ENCODE peak calls at places on chromosome 19, in nine cellular contexts. K is upper lobe of right lung, M is tibial nerve, Q is astrocyte, P is mammary epithelial cell, T is lower lobe of right lung, J is testis, W is uterus, G is BJ. R is an unnamed sample.
A peak's percentile ranks its signal among the peaks of the same experiment; 100 is the strongest.

GRCh38 chr19:38839816-38840582 is 8.4 kb upstream of the ECH1 start:
- DNase-seq in K (no peak), M (no peak), Q (no peak), P (peak; percentile 29), T (no peak), J (no peak), W (no peak), G (no peak), R (peak; percentile 35)

GRCh38 chr19:42124386-42124901 is 7.8 kb downstream of the POU2F2 start:
- DNase-seq in K (no peak), M (no peak), Q (no peak), P (no peak), T (no peak), J (no peak), W (no peak), G (no peak), R (no peak)

GRCh38 chr19:5880604-5881078 is 10.3 kb upstream of the FUT5 start:
- DNase-seq in K (peak; percentile 74), M (no peak), Q (peak; percentile 57), P (peak; percentile 19), T (no peak), J (peak; percentile 51), W (peak; percentile 51), G (no peak), R (peak; percentile 48)

GRCh38 chr19:18669524-18669817 is 14.0 kb upstream of the CRTC1 start:
- DNase-seq in K (no peak), M (no peak), Q (peak; percentile 54), P (no peak), T (no peak), J (no peak), W (no peak), G (no peak), R (no peak)

GRCh38 chr19:4295972-4296771 is 6.0 kb downstream of the TMIGD2 start:
- DNase-seq in K (no peak), M (no peak), Q (peak; percentile 10), P (no peak), T (no peak), J (no peak), W (no peak), G (no peak), R (no peak)

GRCh38 chr19:34974631-34975030 is 10.6 kb upstream of the ZNF792 start:
- DNase-seq in K (no peak), M (no peak), Q (no peak), P (no peak), T (no peak), J (no peak), W (no peak), G (no peak), R (no peak)

GRCh38 chr19:39172700-39173501 is 23.9 kb upstream of the NCCRP1 start:
- DNase-seq in K (no peak), M (no peak), Q (no peak), P (no peak), T (no peak), J (no peak), W (no peak), G (no peak), R (no peak)

GRCh38 chr19:28794301-28794700 is 418.6 kb downstream of the UQCRFS1 start:
- DNase-seq in K (no peak), M (no peak), Q (no peak), P (no peak), T (no peak), J (no peak), W (no peak), G (no peak), R (no peak)

GRCh38 chr19:32238076-32238475 is 107.3 kb upstream of the ZNF507 start:
- DNase-seq in K (no peak), M (no peak), Q (no peak), P (no peak), T (no peak), J (no peak), W (no peak), G (no peak), R (no peak)

GRCh38 chr19:3398114-3398899 is 31.9 kb downstream of the NFIC start:
- DNase-seq in K (peak; percentile 92), M (peak; percentile 78), Q (no peak), P (no peak), T (peak; percentile 89), J (peak; percentile 88), W (peak; percentile 82), G (no peak), R (peak; percentile 44)

GRCh38 chr19:48629599-48630288 is 7.4 kb downstream of the DBP start:
- DNase-seq in K (peak; percentile 75), M (no peak), Q (peak; percentile 64), P (no peak), T (no peak), J (peak; percentile 65), W (peak; percentile 65), G (no peak), R (no peak)

GRCh38 chr19:1040476-1041271 is 767 bp downstream of the ABCA7 start:
- DNase-seq in K (peak; percentile 95), M (peak; percentile 57), Q (peak; percentile 95), P (peak; percentile 94), T (peak; percentile 93), J (peak; percentile 89), W (peak; percentile 76), G (peak; percentile 63), R (peak; percentile 87)

GRCh38 chr19:44661904-44662303 is 9.4 kb upstream of the CEACAM19 start:
- DNase-seq in K (no peak), M (no peak), Q (no peak), P (no peak), T (peak; percentile 16), J (no peak), W (no peak), G (no peak), R (no peak)

DNA sequence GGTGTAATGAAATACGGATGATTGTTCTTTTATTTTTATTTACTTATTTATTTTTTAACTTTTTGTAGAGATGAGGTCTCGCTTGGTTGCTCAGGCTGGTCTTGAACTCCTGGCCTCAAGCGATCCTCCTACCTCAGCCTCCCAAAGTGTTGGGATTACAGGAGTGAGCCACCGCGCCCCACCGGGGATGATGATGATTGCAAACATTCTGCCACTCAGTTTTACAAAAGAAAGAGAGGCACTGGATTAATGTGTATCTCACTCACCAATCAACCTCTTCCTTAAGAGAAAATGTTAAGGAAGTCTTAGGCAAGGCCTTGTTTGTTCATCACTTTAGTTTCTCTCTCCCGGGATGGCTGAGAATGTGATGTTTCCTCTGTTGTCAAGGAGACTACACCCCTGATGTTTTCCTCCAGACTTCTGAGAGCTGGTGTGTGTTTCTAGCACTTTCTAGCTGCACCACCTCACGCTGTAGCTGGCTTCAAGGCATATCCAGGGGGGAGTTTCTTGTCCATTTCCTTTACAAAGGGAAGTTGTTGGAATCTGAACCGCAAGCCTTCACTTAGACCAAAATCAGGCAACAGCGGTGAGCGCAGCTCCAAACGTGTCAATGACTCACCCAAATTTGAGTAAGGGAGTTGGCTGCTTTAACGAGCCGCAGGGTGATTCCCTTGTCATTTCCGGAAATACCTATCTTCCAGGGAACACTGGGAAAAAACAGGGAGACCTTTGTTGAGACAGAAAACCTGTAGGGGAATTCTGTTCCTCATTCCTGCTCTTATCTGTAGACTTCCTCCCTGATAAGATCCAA is 2.3 kb downstream of the LDLR start:
- DNase-seq in K (no peak), M (peak; percentile 30), Q (peak; percentile 98), P (peak; percentile 97), T (peak; percentile 53), J (peak; percentile 31), W (peak; percentile 71), G (peak; percentile 86), R (peak; percentile 97)
- H3K4me3 ChIP-seq in K (peak overlapping the region; percentile 76), M (peak overlapping the region; percentile 77), Q (peak overlapping the region; percentile 89), P (peak overlapping the region; percentile 75), T (peak overlapping the region; percentile 69), J (no peak overlapping the region), W (peak overlapping the region; percentile 70), G (peak overlapping the region; percentile 63), R (peak overlapping the region; percentile 97)

GRCh38 chr19:33411621-33412180 is 38.2 kb downstream of the CEBPG start:
- DNase-seq in K (no peak), M (no peak), Q (no peak), P (no peak), T (no peak), J (no peak), W (no peak), G (no peak), R (no peak)

GRCh38 chr19:33412617-33413425 is 39.3 kb downstream of the CEBPG start:
- DNase-seq in K (no peak), M (no peak), Q (no peak), P (no peak), T (no peak), J (no peak), W (no peak), G (no peak), R (no peak)

GRCh38 chr19:33413868-33414666 is 40.6 kb downstream of the CEBPG start:
- DNase-seq in K (no peak), M (no peak), Q (no peak), P (no peak), T (no peak), J (no peak), W (no peak), G (no peak), R (no peak)

GRCh38 chr19:33414667-33415605 is 41.4 kb downstream of the CEBPG start:
- DNase-seq in K (no peak), M (no peak), Q (no peak), P (no peak), T (no peak), J (no peak), W (no peak), G (no peak), R (no peak)

GRCh38 chr19:33413426-33413725 is 39.9 kb downstream of the CEBPG start:
- DNase-seq in K (no peak), M (no peak), Q (no peak), P (no peak), T (no peak), J (no peak), W (no peak), G (no peak), R (no peak)
- TF ChIP-seq CTCF in K (no peak), M (no peak), Q (no peak), P (no peak), T (no peak), J (no peak), W (no peak), G (no peak), R (no peak)

GRCh38 chr19:7505288-7505681 is 10.6 kb upstream of the ZNF358 start:
- DNase-seq in K (no peak), M (no peak), Q (no peak), P (no peak), T (no peak), J (no peak), W (no peak), G (no peak), R (no peak)
- H3K27me3 ChIP-seq in K (peaks cover 24% of the 10 kb centered on the region), M (no peaks in the 10 kb centered on the region), Q (peaks cover 4% of the 10 kb centered on the region), P (no peaks in the 10 kb centered on the region), T (peaks cover 25% of the 10 kb centered on the region), J (no peaks in the 10 kb centered on the region), W (no peaks in the 10 kb centered on the region), G (peaks cover 4% of the 10 kb centered on the region), R (peaks cover 2% of the 10 kb centered on the region)

DNA sequence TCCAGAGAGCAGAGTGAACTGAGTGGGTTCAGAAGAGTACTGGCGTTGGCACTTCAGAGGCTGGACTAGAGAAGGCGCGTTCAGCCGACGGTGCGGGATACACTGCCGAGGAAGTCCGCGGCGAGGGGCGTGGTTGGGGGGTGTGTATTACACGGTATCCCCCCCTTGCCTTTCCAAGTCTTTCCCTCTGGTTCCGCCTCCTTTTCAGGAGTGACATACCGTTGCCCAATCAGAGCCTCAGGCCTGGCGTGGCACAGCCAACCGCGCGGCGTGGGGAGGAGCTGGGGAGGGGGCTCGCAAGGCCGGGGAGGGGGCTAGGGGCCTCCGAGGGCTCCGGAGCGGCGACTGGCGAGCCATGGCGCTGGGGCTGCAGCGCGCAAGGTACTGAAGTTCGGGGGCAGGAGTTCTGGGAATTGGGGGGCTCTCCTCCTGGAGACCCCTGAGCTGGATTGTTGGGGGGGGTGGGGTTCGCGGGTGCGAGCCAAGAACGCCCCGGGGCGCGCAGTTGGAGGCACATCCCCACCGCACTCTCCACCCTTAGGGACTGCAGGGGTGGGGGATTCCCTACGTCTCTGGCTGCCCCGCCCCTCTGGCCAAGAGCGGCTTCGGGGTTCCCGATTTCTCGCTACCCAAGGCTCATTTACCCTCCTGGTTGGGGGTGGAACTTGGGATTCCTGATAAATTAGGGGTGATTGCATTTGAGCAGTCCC is at the start of gene HIF3A:
- DNase-seq in K (peak; percentile 86), M (no peak), Q (no peak), P (no peak), T (peak; percentile 79), J (peak; percentile 84), W (peak; percentile 64), G (no peak), R (no peak)
- H3K4me3 ChIP-seq in K (peak within 1 kb of the TSS; percentile 62), M (peak within 1 kb of the TSS; percentile 63), Q (no peak within 1 kb of the TSS), P (no peak within 1 kb of the TSS), T (peak within 1 kb of the TSS; percentile 55), J (peak within 1 kb of the TSS; percentile 55), W (peak within 1 kb of the TSS; percentile 38), G (peak within 1 kb of the TSS; percentile 11), R (no peak within 1 kb of the TSS)

R was measured in bronchial epithelial cell.